ENCODE peak calls at places on chromosomes 13 and 19, in eight cellular contexts. One of them, this sample, is unnamed.
A peak's percentile ranks its signal among the peaks of the same experiment; 100 is the strongest.

GRCh38 chr13:100542546-100543156 is 45.9 kb downstream of the GGACT start:
- DNase-seq in K562: no peak
- DNase-seq in tibial nerve: no peak
- DNase-seq in transverse colon: no peak
- DNase-seq in stomach: no peak
- DNase-seq in A549: peak; percentile 23
- DNase-seq in ovary: no peak
- DNase-seq in H1: no peak
- DNase-seq in this sample: peak; percentile 16

GRCh38 chr13:80342541-80343371 is 1.8 kb upstream of the SPRY2 start:
- DNase-seq in K562: peak; percentile 63
- DNase-seq in tibial nerve: peak; percentile 77
- DNase-seq in transverse colon: peak; percentile 87
- DNase-seq in stomach: peak; percentile 89
- DNase-seq in A549: peak; percentile 72
- DNase-seq in ovary: peak; percentile 79
- DNase-seq in H1: no peak
- DNase-seq in this sample: peak; percentile 90

GRCh38 chr19:48603001-48603400 is 3.5 kb upstream of the SPACA4 start:
- DNase-seq in K562: no peak
- DNase-seq in tibial nerve: no peak
- DNase-seq in transverse colon: no peak
- DNase-seq in stomach: no peak
- DNase-seq in A549: no peak
- DNase-seq in ovary: no peak
- DNase-seq in H1: no peak
- DNase-seq in this sample: no peak

GRCh38 chr13:99339736-99340392 is 32.7 kb upstream of the GPR183 start:
- DNase-seq in K562: peak; percentile 41
- DNase-seq in tibial nerve: no peak
- DNase-seq in transverse colon: peak; percentile 34
- DNase-seq in stomach: peak; percentile 69
- DNase-seq in A549: no peak
- DNase-seq in ovary: no peak
- DNase-seq in H1: no peak
- DNase-seq in this sample: no peak

GRCh38 chr13:30477346-30478235 is 11.9 kb upstream of the HMGB1 start:
- DNase-seq in K562: no peak
- DNase-seq in tibial nerve: no peak
- DNase-seq in transverse colon: no peak
- DNase-seq in stomach: no peak
- DNase-seq in A549: no peak
- DNase-seq in ovary: no peak
- DNase-seq in H1: no peak
- DNase-seq in this sample: no peak

GRCh38 chr13:84951128-84951527 is 848.1 kb downstream of the SLITRK6 start:
- DNase-seq in K562: no peak
- DNase-seq in tibial nerve: no peak
- DNase-seq in transverse colon: no peak
- DNase-seq in stomach: no peak
- DNase-seq in A549: no peak
- DNase-seq in ovary: no peak
- DNase-seq in H1: no peak
- DNase-seq in this sample: no peak

GRCh38 chr19:2556221-2557092 is 80.5 kb downstream of the GADD45B start:
- DNase-seq in K562: no peak
- DNase-seq in tibial nerve: no peak
- DNase-seq in transverse colon: no peak
- DNase-seq in stomach: no peak
- DNase-seq in A549: no peak
- DNase-seq in ovary: no peak
- DNase-seq in H1: no peak
- DNase-seq in this sample: peak; percentile 61

GRCh38 chr19:29680447-29680846 is 15.2 kb downstream of the PLEKHF1 start:
- DNase-seq in K562: no peak
- DNase-seq in tibial nerve: no peak
- DNase-seq in transverse colon: peak; percentile 72
- DNase-seq in stomach: peak; percentile 62
- DNase-seq in A549: no peak
- DNase-seq in ovary: no peak
- DNase-seq in H1: no peak
- DNase-seq in this sample: peak; percentile 84

GRCh38 chr13:26585136-26585535 is 27.7 kb downstream of the WASF3 start:
- DNase-seq in K562: no peak
- DNase-seq in tibial nerve: no peak
- DNase-seq in transverse colon: no peak
- DNase-seq in stomach: no peak
- DNase-seq in A549: no peak
- DNase-seq in ovary: no peak
- DNase-seq in H1: no peak
- DNase-seq in this sample: no peak

GRCh38 chr19:11699931-11700794 is 38.6 kb downstream of the ZNF823 start:
- DNase-seq in K562: peak; percentile 29
- DNase-seq in tibial nerve: no peak
- DNase-seq in transverse colon: no peak
- DNase-seq in stomach: no peak
- DNase-seq in A549: peak; percentile 14
- DNase-seq in ovary: no peak
- DNase-seq in H1: no peak
- DNase-seq in this sample: no peak

GRCh38 chr19:38650911-38651584 is 3.6 kb downstream of the ACTN4 start:
- DNase-seq in K562: no peak
- DNase-seq in tibial nerve: no peak
- DNase-seq in transverse colon: no peak
- DNase-seq in stomach: no peak
- DNase-seq in A549: peak; percentile 67
- DNase-seq in ovary: no peak
- DNase-seq in H1: no peak
- DNase-seq in this sample: peak; percentile 70

GRCh38 chr13:99386495-99386894 is 79.3 kb upstream of the GPR183 start:
- DNase-seq in K562: no peak
- DNase-seq in tibial nerve: no peak
- DNase-seq in transverse colon: no peak
- DNase-seq in stomach: no peak
- DNase-seq in A549: no peak
- DNase-seq in ovary: no peak
- DNase-seq in H1: no peak
- DNase-seq in this sample: no peak

GRCh38 chr19:6738726-6739389 is 622 bp upstream of the TRIP10 start:
- DNase-seq in K562: no peak
- DNase-seq in tibial nerve: no peak
- DNase-seq in transverse colon: peak; percentile 75
- DNase-seq in stomach: peak; percentile 32
- DNase-seq in A549: no peak
- DNase-seq in ovary: peak; percentile 75
- DNase-seq in H1: no peak
- DNase-seq in this sample: no peak

GRCh38 chr19:53945441-53945840 is 17.3 kb upstream of the CACNG8 start:
- DNase-seq in K562: peak; percentile 25
- DNase-seq in tibial nerve: no peak
- DNase-seq in transverse colon: no peak
- DNase-seq in stomach: no peak
- DNase-seq in A549: peak; percentile 86
- DNase-seq in ovary: no peak
- DNase-seq in H1: no peak
- DNase-seq in this sample: no peak

GRCh38 chr13:49329831-49330545 is 82.3 kb downstream of the CDADC1 start:
- DNase-seq in K562: no peak
- DNase-seq in tibial nerve: no peak
- DNase-seq in transverse colon: no peak
- DNase-seq in stomach: peak; percentile 39
- DNase-seq in A549: no peak
- DNase-seq in ovary: peak; percentile 58
- DNase-seq in H1: no peak
- DNase-seq in this sample: no peak

GRCh38 chr19:19269952-19270694 is 3.0 kb downstream of the TM6SF2 start:
- DNase-seq in K562: peak; percentile 92
- DNase-seq in tibial nerve: no peak
- DNase-seq in transverse colon: no peak
- DNase-seq in stomach: no peak
- DNase-seq in A549: no peak
- DNase-seq in ovary: no peak
- DNase-seq in H1: no peak
- DNase-seq in this sample: no peak

GRCh38 chr19:5093297-5093858 is 124.5 kb downstream of the KDM4B start:
- DNase-seq in K562: peak; percentile 50
- DNase-seq in tibial nerve: no peak
- DNase-seq in transverse colon: no peak
- DNase-seq in stomach: peak; percentile 36
- DNase-seq in A549: no peak
- DNase-seq in ovary: no peak
- DNase-seq in H1: no peak
- DNase-seq in this sample: peak; percentile 59

GRCh38 chr13:106507560-106508274 is 27.7 kb downstream of the EFNB2 start:
- DNase-seq in K562: no peak
- DNase-seq in tibial nerve: no peak
- DNase-seq in transverse colon: no peak
- DNase-seq in stomach: no peak
- DNase-seq in A549: peak; percentile 25
- DNase-seq in ovary: no peak
- DNase-seq in H1: no peak
- DNase-seq in this sample: no peak

GRCh38 chr13:101398191-101398590 is 18.1 kb downstream of the NALCN start:
- DNase-seq in K562: no peak
- DNase-seq in tibial nerve: no peak
- DNase-seq in transverse colon: no peak
- DNase-seq in stomach: no peak
- DNase-seq in A549: no peak
- DNase-seq in ovary: no peak
- DNase-seq in H1: no peak
- DNase-seq in this sample: no peak

GRCh38 chr19:5130371-5131030 is 161.6 kb downstream of the KDM4B start:
- DNase-seq in K562: no peak
- DNase-seq in tibial nerve: no peak
- DNase-seq in transverse colon: peak; percentile 52
- DNase-seq in stomach: no peak
- DNase-seq in A549: no peak
- DNase-seq in ovary: no peak
- DNase-seq in H1: no peak
- DNase-seq in this sample: peak; percentile 65

GRCh38 chr19:32642771-32643170 is 32.2 kb downstream of the ANKRD27 start:
- DNase-seq in K562: no peak
- DNase-seq in tibial nerve: no peak
- DNase-seq in transverse colon: peak; percentile 15
- DNase-seq in stomach: no peak
- DNase-seq in A549: no peak
- DNase-seq in ovary: no peak
- DNase-seq in H1: no peak
- DNase-seq in this sample: no peak
- TF ChIP-seq EP300 in K562: no peak
- TF ChIP-seq EP300 in tibial nerve: no peak
- TF ChIP-seq EP300 in transverse colon: no peak
- TF ChIP-seq EP300 in stomach: no peak
- TF ChIP-seq EP300 in A549: no peak
- TF ChIP-seq EP300 in ovary: no peak
- TF ChIP-seq EP300 in H1: no peak
- TF ChIP-seq EP300 in this sample: no peak

GRCh38 chr19:18152817-18153554 is at the start of gene PIK3R2:
- DNase-seq in K562: peak; percentile 94
- DNase-seq in tibial nerve: peak; percentile 100
- DNase-seq in transverse colon: peak; percentile 100
- DNase-seq in stomach: peak; percentile 100
- DNase-seq in A549: peak; percentile 97
- DNase-seq in ovary: peak; percentile 100
- DNase-seq in H1: peak; percentile 97
- DNase-seq in this sample: peak; percentile 99
- TF ChIP-seq POLR2A in K562: peak; percentile 76
- TF ChIP-seq POLR2A in tibial nerve: peak; percentile 81
- TF ChIP-seq POLR2A in transverse colon: peak; percentile 24
- TF ChIP-seq POLR2A in stomach: no peak
- TF ChIP-seq POLR2A in A549: peak; percentile 26
- TF ChIP-seq POLR2A in ovary: peak; percentile 49
- TF ChIP-seq POLR2A in H1: no peak
- TF ChIP-seq POLR2A in this sample: no peak

DNA sequence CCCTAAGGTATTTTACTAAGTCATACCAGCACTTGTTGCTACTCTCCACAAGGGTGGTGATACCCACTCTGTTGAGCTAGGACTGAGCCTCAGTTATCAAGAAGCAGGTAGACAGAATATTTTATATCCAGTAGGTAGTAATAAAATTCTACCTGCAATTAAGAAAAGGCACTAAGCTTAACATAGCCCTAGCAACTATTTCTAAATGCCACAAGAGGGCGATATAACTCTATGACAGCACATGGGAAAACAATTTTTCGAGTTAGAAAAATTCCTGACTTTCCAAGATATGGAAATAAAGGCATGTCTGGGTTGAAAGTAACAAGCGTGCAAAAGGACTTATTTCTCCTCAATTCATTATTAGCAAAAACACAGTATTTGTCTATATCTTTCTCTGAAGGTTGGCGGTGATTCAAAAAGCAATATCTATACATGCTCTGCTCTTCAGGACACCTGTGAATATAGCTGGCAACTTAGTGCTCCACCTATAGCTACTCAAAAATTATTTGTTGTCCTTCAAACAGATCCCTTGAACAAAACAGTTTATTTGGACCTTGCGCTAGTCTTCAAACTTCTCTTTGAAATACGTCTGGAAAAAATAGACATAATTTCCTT is 14.7 kb downstream of the CCDC169 start:
- DNase-seq in K562: peak; percentile 9
- DNase-seq in tibial nerve: no peak
- DNase-seq in transverse colon: no peak
- DNase-seq in stomach: no peak
- DNase-seq in A549: peak; percentile 23
- DNase-seq in ovary: no peak
- DNase-seq in H1: no peak
- DNase-seq in this sample: no peak
- TF ChIP-seq EP300 in K562: no peak
- TF ChIP-seq EP300 in tibial nerve: no peak
- TF ChIP-seq EP300 in transverse colon: no peak
- TF ChIP-seq EP300 in stomach: no peak
- TF ChIP-seq EP300 in A549: no peak
- TF ChIP-seq EP300 in ovary: no peak
- TF ChIP-seq EP300 in H1: no peak
- TF ChIP-seq EP300 in this sample: no peak

DNA sequence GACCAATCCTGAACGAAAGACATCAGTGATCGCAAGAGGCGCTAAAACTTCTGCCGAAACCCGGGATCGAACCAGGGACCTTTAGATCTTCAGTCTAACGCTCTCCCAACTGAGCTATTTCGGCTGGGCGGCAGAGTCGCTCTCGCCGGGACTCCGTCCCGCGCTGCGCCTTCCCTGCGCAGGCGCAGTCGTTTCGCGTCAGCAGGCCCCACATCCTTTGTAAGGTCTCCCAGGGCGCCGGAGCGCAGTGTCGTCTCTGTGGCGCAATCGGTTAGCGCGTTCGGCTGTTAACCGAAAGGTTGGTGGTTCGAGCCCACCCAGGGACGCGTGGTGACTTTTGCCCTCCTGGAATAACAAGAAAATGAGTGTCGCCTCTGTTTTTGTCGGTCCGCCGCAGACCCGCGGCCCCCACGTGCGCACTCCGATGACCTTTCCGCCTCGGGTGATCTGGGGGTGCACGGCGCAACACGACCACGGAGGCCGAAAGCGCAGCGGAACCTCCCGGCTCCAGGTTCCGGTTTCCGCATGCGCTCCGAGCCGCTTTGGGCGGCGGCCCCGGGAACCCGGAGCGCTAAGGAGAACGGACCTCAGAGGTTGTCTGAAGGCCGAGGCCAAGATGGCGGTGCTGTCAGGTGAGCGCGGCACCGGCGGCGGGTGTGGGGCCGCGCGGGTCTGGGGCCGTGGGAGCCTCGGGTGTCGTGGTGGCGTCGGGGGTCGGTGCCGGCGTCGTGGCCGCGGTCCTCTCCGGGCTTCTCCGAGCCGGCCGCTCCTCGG is at the start of gene NDUFS7:
- DNase-seq in K562: peak; percentile 75
- DNase-seq in tibial nerve: peak; percentile 82
- DNase-seq in transverse colon: peak; percentile 91
- DNase-seq in stomach: peak; percentile 92
- DNase-seq in A549: peak; percentile 93
- DNase-seq in ovary: peak; percentile 93
- DNase-seq in H1: peak; percentile 79
- DNase-seq in this sample: peak; percentile 98
- TF ChIP-seq POLR2A in K562: peak; percentile 82
- TF ChIP-seq POLR2A in tibial nerve: peak; percentile 43
- TF ChIP-seq POLR2A in transverse colon: peak; percentile 83
- TF ChIP-seq POLR2A in stomach: no peak
- TF ChIP-seq POLR2A in A549: peak; percentile 23
- TF ChIP-seq POLR2A in ovary: peak; percentile 51
- TF ChIP-seq POLR2A in H1: no peak
- TF ChIP-seq POLR2A in this sample: peak; percentile 32